ENCODE peak calls at places on chromosomes 6 and 20, in five cellular contexts. One of them, this sample, is unnamed.

GRCh38 chr6:35359744-35360348 is 17.5 kb downstream of the PPARD start:
- DNase-seq in GM23338: no peak
- DNase-seq in activated T-cell treated with anti-CD3 and anti-CD28 coated beads, Interleukin-2, amount 50 U/mL, for 48 hours: no peak
- DNase-seq in MV-4-11: peak
- DNase-seq in T47D: peak
- DNase-seq in this sample: no peak

GRCh38 chr6:82862543-82862942 is 203.1 kb downstream of the UBE3D start:
- DNase-seq in GM23338: no peak
- DNase-seq in activated T-cell treated with anti-CD3 and anti-CD28 coated beads, Interleukin-2, amount 50 U/mL, for 48 hours: no peak
- DNase-seq in MV-4-11: no peak
- DNase-seq in T47D: no peak
- DNase-seq in this sample: no peak

GRCh38 chr6:6916598-6916997 is 191.2 kb upstream of the RREB1 start:
- DNase-seq in GM23338: no peak
- DNase-seq in activated T-cell treated with anti-CD3 and anti-CD28 coated beads, Interleukin-2, amount 50 U/mL, for 48 hours: no peak
- DNase-seq in MV-4-11: no peak
- DNase-seq in T47D: no peak
- DNase-seq in this sample: no peak

GRCh38 chr20:25467441-25467840 is 60.0 kb downstream of the GINS1 start:
- DNase-seq in GM23338: no peak
- DNase-seq in activated T-cell treated with anti-CD3 and anti-CD28 coated beads, Interleukin-2, amount 50 U/mL, for 48 hours: no peak
- DNase-seq in MV-4-11: no peak
- DNase-seq in T47D: no peak
- DNase-seq in this sample: no peak

GRCh38 chr20:20495719-20496474 is 128.0 kb downstream of the INSM1 start:
- DNase-seq in GM23338: no peak
- DNase-seq in activated T-cell treated with anti-CD3 and anti-CD28 coated beads, Interleukin-2, amount 50 U/mL, for 48 hours: peak
- DNase-seq in MV-4-11: no peak
- DNase-seq in T47D: no peak
- DNase-seq in this sample: no peak

GRCh38 chr20:4809707-4810106 is 88.0 kb downstream of the PRND start:
- DNase-seq in GM23338: no peak
- DNase-seq in activated T-cell treated with anti-CD3 and anti-CD28 coated beads, Interleukin-2, amount 50 U/mL, for 48 hours: no peak
- DNase-seq in MV-4-11: no peak
- DNase-seq in T47D: no peak
- DNase-seq in this sample: no peak

GRCh38 chr6:49676671-49677281 is 36.6 kb downstream of the CRISP2 start:
- DNase-seq in GM23338: no peak
- DNase-seq in activated T-cell treated with anti-CD3 and anti-CD28 coated beads, Interleukin-2, amount 50 U/mL, for 48 hours: no peak
- DNase-seq in MV-4-11: no peak
- DNase-seq in T47D: peak
- DNase-seq in this sample: no peak

GRCh38 chr20:20603339-20603990 is 109.0 kb downstream of the RALGAPA2 start:
- DNase-seq in GM23338: no peak
- DNase-seq in activated T-cell treated with anti-CD3 and anti-CD28 coated beads, Interleukin-2, amount 50 U/mL, for 48 hours: no peak
- DNase-seq in MV-4-11: no peak
- DNase-seq in T47D: peak
- DNase-seq in this sample: peak

GRCh38 chr6:165843121-165843520 is 180.1 kb upstream of the PDE10A start:
- DNase-seq in GM23338: peak
- DNase-seq in activated T-cell treated with anti-CD3 and anti-CD28 coated beads, Interleukin-2, amount 50 U/mL, for 48 hours: no peak
- DNase-seq in MV-4-11: no peak
- DNase-seq in T47D: no peak
- DNase-seq in this sample: no peak

GRCh38 chr6:44043036-44043478 is 84.2 kb downstream of the MRPL14 start:
- DNase-seq in GM23338: no peak
- DNase-seq in activated T-cell treated with anti-CD3 and anti-CD28 coated beads, Interleukin-2, amount 50 U/mL, for 48 hours: no peak
- DNase-seq in MV-4-11: peak
- DNase-seq in T47D: no peak
- DNase-seq in this sample: no peak

GRCh38 chr20:17835240-17835940 is 133.2 kb downstream of the SNX5 start:
- DNase-seq in GM23338: no peak
- DNase-seq in activated T-cell treated with anti-CD3 and anti-CD28 coated beads, Interleukin-2, amount 50 U/mL, for 48 hours: no peak
- DNase-seq in MV-4-11: no peak
- DNase-seq in T47D: peak
- DNase-seq in this sample: no peak

GRCh38 chr6:161482517-161482903 is 208.6 kb upstream of the AGPAT4 start:
- DNase-seq in GM23338: no peak
- DNase-seq in activated T-cell treated with anti-CD3 and anti-CD28 coated beads, Interleukin-2, amount 50 U/mL, for 48 hours: no peak
- DNase-seq in MV-4-11: no peak
- DNase-seq in T47D: no peak
- DNase-seq in this sample: no peak

GRCh38 chr6:44093066-44093465 is 34.2 kb downstream of the MRPL14 start:
- DNase-seq in GM23338: no peak
- DNase-seq in activated T-cell treated with anti-CD3 and anti-CD28 coated beads, Interleukin-2, amount 50 U/mL, for 48 hours: no peak
- DNase-seq in MV-4-11: no peak
- DNase-seq in T47D: no peak
- DNase-seq in this sample: no peak

GRCh38 chr20:63070771-63071540 is 64.2 kb upstream of the BHLHE23 start:
- DNase-seq in GM23338: no peak
- DNase-seq in activated T-cell treated with anti-CD3 and anti-CD28 coated beads, Interleukin-2, amount 50 U/mL, for 48 hours: no peak
- DNase-seq in MV-4-11: no peak
- DNase-seq in T47D: no peak
- DNase-seq in this sample: no peak

GRCh38 chr6:16681260-16681873 is 79.9 kb downstream of the ATXN1 start:
- DNase-seq in GM23338: no peak
- DNase-seq in activated T-cell treated with anti-CD3 and anti-CD28 coated beads, Interleukin-2, amount 50 U/mL, for 48 hours: no peak
- DNase-seq in MV-4-11: peak
- DNase-seq in T47D: no peak
- DNase-seq in this sample: peak

GRCh38 chr20:44491635-44492395 is 16.1 kb downstream of the TTPAL start:
- DNase-seq in GM23338: no peak
- DNase-seq in activated T-cell treated with anti-CD3 and anti-CD28 coated beads, Interleukin-2, amount 50 U/mL, for 48 hours: no peak
- DNase-seq in MV-4-11: no peak
- DNase-seq in T47D: no peak
- DNase-seq in this sample: no peak

GRCh38 chr20:50251992-50252491 is 61.4 kb downstream of the CEBPB start:
- DNase-seq in GM23338: no peak
- DNase-seq in activated T-cell treated with anti-CD3 and anti-CD28 coated beads, Interleukin-2, amount 50 U/mL, for 48 hours: no peak
- DNase-seq in MV-4-11: no peak
- DNase-seq in T47D: no peak
- DNase-seq in this sample: no peak

GRCh38 chr6:132734694-132735236 is 20.9 kb upstream of the VNN1 start:
- DNase-seq in GM23338: peak
- DNase-seq in activated T-cell treated with anti-CD3 and anti-CD28 coated beads, Interleukin-2, amount 50 U/mL, for 48 hours: no peak
- DNase-seq in MV-4-11: peak
- DNase-seq in T47D: peak
- DNase-seq in this sample: peak

GRCh38 chr6:111038534-111039252 is 48.6 kb upstream of the SLC16A10 start:
- DNase-seq in GM23338: no peak
- DNase-seq in activated T-cell treated with anti-CD3 and anti-CD28 coated beads, Interleukin-2, amount 50 U/mL, for 48 hours: peak
- DNase-seq in MV-4-11: no peak
- DNase-seq in T47D: no peak
- DNase-seq in this sample: no peak

GRCh38 chr6:129031051-129031599 is 148.2 kb downstream of the LAMA2 start:
- DNase-seq in GM23338: no peak
- DNase-seq in activated T-cell treated with anti-CD3 and anti-CD28 coated beads, Interleukin-2, amount 50 U/mL, for 48 hours: no peak
- DNase-seq in MV-4-11: no peak
- DNase-seq in T47D: no peak
- DNase-seq in this sample: no peak

GRCh38 chr6:77415706-77416105 is 47.6 kb downstream of the HTR1B start:
- DNase-seq in GM23338: no peak
- DNase-seq in activated T-cell treated with anti-CD3 and anti-CD28 coated beads, Interleukin-2, amount 50 U/mL, for 48 hours: no peak
- DNase-seq in MV-4-11: no peak
- DNase-seq in T47D: no peak
- DNase-seq in this sample: no peak

GRCh38 chr6:123526128-123526527 is 110.6 kb downstream of the TRDN start:
- DNase-seq in GM23338: no peak
- DNase-seq in activated T-cell treated with anti-CD3 and anti-CD28 coated beads, Interleukin-2, amount 50 U/mL, for 48 hours: no peak
- DNase-seq in MV-4-11: no peak
- DNase-seq in T47D: no peak
- DNase-seq in this sample: no peak

GRCh38 chr6:159203304-159204005 is 34.3 kb downstream of the FNDC1 start:
- DNase-seq in GM23338: no peak
- DNase-seq in activated T-cell treated with anti-CD3 and anti-CD28 coated beads, Interleukin-2, amount 50 U/mL, for 48 hours: no peak
- DNase-seq in MV-4-11: no peak
- DNase-seq in T47D: no peak
- DNase-seq in this sample: no peak

GRCh38 chr20:1330075-1330830 is 1.3 kb upstream of the SDCBP2 start:
- DNase-seq in GM23338: no peak
- DNase-seq in activated T-cell treated with anti-CD3 and anti-CD28 coated beads, Interleukin-2, amount 50 U/mL, for 48 hours: peak
- DNase-seq in MV-4-11: no peak
- DNase-seq in T47D: no peak
- DNase-seq in this sample: no peak

GRCh38 chr20:33977535-33977934 is 16.2 kb upstream of the RALY start:
- DNase-seq in GM23338: no peak
- DNase-seq in activated T-cell treated with anti-CD3 and anti-CD28 coated beads, Interleukin-2, amount 50 U/mL, for 48 hours: no peak
- DNase-seq in MV-4-11: no peak
- DNase-seq in T47D: no peak
- DNase-seq in this sample: no peak

GRCh38 chr6:74434165-74434564 is 738.2 kb downstream of the CD109 start:
- DNase-seq in GM23338: no peak
- DNase-seq in activated T-cell treated with anti-CD3 and anti-CD28 coated beads, Interleukin-2, amount 50 U/mL, for 48 hours: no peak
- DNase-seq in MV-4-11: no peak
- DNase-seq in T47D: no peak
- DNase-seq in this sample: no peak

GRCh38 chr20:25273541-25274358 is 25.9 kb downstream of the PYGB start:
- DNase-seq in GM23338: no peak
- DNase-seq in activated T-cell treated with anti-CD3 and anti-CD28 coated beads, Interleukin-2, amount 50 U/mL, for 48 hours: no peak
- DNase-seq in MV-4-11: no peak
- DNase-seq in T47D: no peak
- DNase-seq in this sample: no peak

GRCh38 chr20:51534764-51535386 is 7.6 kb downstream of the NFATC2 start:
- DNase-seq in GM23338: no peak
- DNase-seq in activated T-cell treated with anti-CD3 and anti-CD28 coated beads, Interleukin-2, amount 50 U/mL, for 48 hours: peak
- DNase-seq in MV-4-11: peak
- DNase-seq in T47D: no peak
- DNase-seq in this sample: no peak

GRCh38 chr20:51399138-51399890 is 143.2 kb downstream of the NFATC2 start:
- DNase-seq in GM23338: no peak
- DNase-seq in activated T-cell treated with anti-CD3 and anti-CD28 coated beads, Interleukin-2, amount 50 U/mL, for 48 hours: no peak
- DNase-seq in MV-4-11: no peak
- DNase-seq in T47D: peak
- DNase-seq in this sample: no peak

GRCh38 chr6:161710698-161711097 is 436.8 kb upstream of the AGPAT4 start:
- DNase-seq in GM23338: no peak
- DNase-seq in activated T-cell treated with anti-CD3 and anti-CD28 coated beads, Interleukin-2, amount 50 U/mL, for 48 hours: no peak
- DNase-seq in MV-4-11: no peak
- DNase-seq in T47D: no peak
- DNase-seq in this sample: no peak

GRCh38 chr20:49590163-49591017 is 22.5 kb upstream of the PTGIS start:
- DNase-seq in GM23338: no peak
- DNase-seq in activated T-cell treated with anti-CD3 and anti-CD28 coated beads, Interleukin-2, amount 50 U/mL, for 48 hours: peak
- DNase-seq in MV-4-11: peak
- DNase-seq in T47D: no peak
- DNase-seq in this sample: no peak

GRCh38 chr20:50309764-50310672 is 119.4 kb downstream of the CEBPB start:
- DNase-seq in GM23338: no peak
- DNase-seq in activated T-cell treated with anti-CD3 and anti-CD28 coated beads, Interleukin-2, amount 50 U/mL, for 48 hours: no peak
- DNase-seq in MV-4-11: no peak
- DNase-seq in T47D: no peak
- DNase-seq in this sample: no peak

GRCh38 chr20:1931830-1932229 is 36.6 kb downstream of the SIRPA start:
- DNase-seq in GM23338: no peak
- DNase-seq in activated T-cell treated with anti-CD3 and anti-CD28 coated beads, Interleukin-2, amount 50 U/mL, for 48 hours: no peak
- DNase-seq in MV-4-11: no peak
- DNase-seq in T47D: no peak
- DNase-seq in this sample: no peak

GRCh38 chr20:32982617-32983458 is 21.4 kb downstream of the SUN5 start:
- DNase-seq in GM23338: no peak
- DNase-seq in activated T-cell treated with anti-CD3 and anti-CD28 coated beads, Interleukin-2, amount 50 U/mL, for 48 hours: no peak
- DNase-seq in MV-4-11: no peak
- DNase-seq in T47D: peak
- DNase-seq in this sample: no peak

GRCh38 chr6:158680441-158680840 is 30.6 kb downstream of the SYTL3 start:
- DNase-seq in GM23338: no peak
- DNase-seq in activated T-cell treated with anti-CD3 and anti-CD28 coated beads, Interleukin-2, amount 50 U/mL, for 48 hours: peak
- DNase-seq in MV-4-11: no peak
- DNase-seq in T47D: no peak
- DNase-seq in this sample: no peak

GRCh38 chr6:35302604-35303218 is 5.1 kb downstream of the DEF6 start:
- DNase-seq in GM23338: peak
- DNase-seq in activated T-cell treated with anti-CD3 and anti-CD28 coated beads, Interleukin-2, amount 50 U/mL, for 48 hours: peak
- DNase-seq in MV-4-11: peak
- DNase-seq in T47D: no peak
- DNase-seq in this sample: no peak

GRCh38 chr6:17987576-17988421 is at the start of gene KIF13A:
- DNase-seq in GM23338: peak
- DNase-seq in activated T-cell treated with anti-CD3 and anti-CD28 coated beads, Interleukin-2, amount 50 U/mL, for 48 hours: peak
- DNase-seq in MV-4-11: peak
- DNase-seq in T47D: peak
- DNase-seq in this sample: peak

GRCh38 chr6:135182120-135182992 is 1.2 kb downstream of the MYB start:
- DNase-seq in GM23338: peak
- DNase-seq in activated T-cell treated with anti-CD3 and anti-CD28 coated beads, Interleukin-2, amount 50 U/mL, for 48 hours: peak
- DNase-seq in MV-4-11: peak
- DNase-seq in T47D: peak
- DNase-seq in this sample: peak

GRCh38 chr6:97594834-97595233 is 311.8 kb upstream of the MMS22L start:
- DNase-seq in GM23338: no peak
- DNase-seq in activated T-cell treated with anti-CD3 and anti-CD28 coated beads, Interleukin-2, amount 50 U/mL, for 48 hours: no peak
- DNase-seq in MV-4-11: no peak
- DNase-seq in T47D: no peak
- DNase-seq in this sample: no peak

This sample was measured in HEK293T.